ENCODE peak calls at places on chromosomes 11 and 22, in nine cellular contexts. K is osteocyte, M is thoracic aorta, B is BE2C, J is fibroblast of mammary gland, A is GM20000, C is endodermal cell, V is body of pancreas, Z is left lung. L is an unnamed sample.

GRCh38 chr22:50399751-50400331 is 56.7 kb downstream of the PPP6R2 start:
- DNase-seq in Z (no peak), M (no peak), C (peak), K (no peak), J (peak), B (peak), V (peak), A (peak), L (no peak)

GRCh38 chr11:104075716-104076115 is 39.3 kb downstream of the DDI1 start:
- DNase-seq in Z (no peak), V (no peak), B (no peak), C (no peak), J (no peak), A (no peak), K (no peak), M (no peak), L (no peak)

GRCh38 chr22:21038405-21038804 is 6.0 kb upstream of the SLC7A4 start:
- DNase-seq in B (no peak), V (no peak), M (no peak), J (peak), K (no peak), A (no peak), Z (no peak), C (no peak), L (no peak)

GRCh38 chr11:115334932-115335788 is 169.1 kb downstream of the CADM1 start:
- DNase-seq in Z (no peak), K (no peak), B (no peak), J (peak), C (no peak), A (peak), M (no peak), V (no peak), L (no peak)

GRCh38 chr11:65766535-65766934 is 14.2 kb downstream of the AP5B1 start:
- DNase-seq in V (no peak), B (no peak), A (no peak), K (peak), J (peak), M (no peak), Z (no peak), C (no peak), L (no peak)

GRCh38 chr11:17012712-17013547 is 1.3 kb downstream of the PLEKHA7 start:
- DNase-seq in B (no peak), A (peak), Z (peak), C (peak), J (peak), M (no peak), K (no peak), V (peak), L (no peak)

GRCh38 chr22:19178065-19178658 is 374 bp downstream of the SLC25A1 start:
- DNase-seq in M (no peak), B (peak), J (peak), K (no peak), Z (peak), C (peak), A (peak), V (peak), L (peak)

GRCh38 chr22:18068991-18069390 is 8.8 kb upstream of the PEX26 start:
- DNase-seq in V (no peak), M (no peak), J (no peak), Z (no peak), B (no peak), C (no peak), A (no peak), K (no peak), L (no peak)

GRCh38 chr11:64656797-64657196 is 65.8 kb downstream of the SLC22A12 start:
- DNase-seq in K (no peak), B (peak), M (no peak), A (no peak), C (peak), V (no peak), J (no peak), Z (no peak), L (no peak)

GRCh38 chr22:36563001-36563400 is 34.0 kb upstream of the EIF3D start:
- DNase-seq in B (no peak), C (no peak), J (no peak), K (no peak), M (no peak), Z (no peak), A (no peak), V (no peak), L (no peak)
- TF ChIP-seq CTCF in B (peak), C (peak), J (no peak), K (no peak), M (no peak), Z (no peak), A (no peak), V (no peak), L (no peak)

GRCh38 chr11:68950268-68950667 is 30.5 kb downstream of the MRGPRD start:
- DNase-seq in Z (no peak), C (peak), K (no peak), J (peak), V (no peak), A (no peak), B (no peak), M (no peak), L (no peak)
- TF ChIP-seq CTCF in Z (no peak), C (peak), K (peak), J (peak), V (no peak), A (no peak), B (peak), M (peak), L (no peak)

GRCh38 chr11:130915556-130916237 is 582 bp downstream of the SNX19 start:
- DNase-seq in M (no peak), C (no peak), A (no peak), V (peak), K (no peak), B (peak), Z (no peak), J (no peak), L (no peak)
- TF ChIP-seq CTCF in M (no peak), C (no peak), A (no peak), V (no peak), K (no peak), B (no peak), Z (no peak), J (no peak), L (no peak)

GRCh38 chr11:84865791-84866535 is 761.2 kb downstream of the DLG2 start:
- DNase-seq in C (no peak), M (no peak), B (no peak), J (peak), Z (no peak), A (no peak), V (no peak), K (no peak), L (no peak)

GRCh38 chr11:84870486-84870885 is 756.7 kb downstream of the DLG2 start:
- DNase-seq in B (no peak), V (no peak), J (no peak), M (no peak), K (no peak), Z (no peak), A (no peak), C (no peak), L (no peak)

GRCh38 chr11:84866922-84867321 is 760.2 kb downstream of the DLG2 start:
- DNase-seq in B (no peak), A (no peak), Z (no peak), C (no peak), M (no peak), K (no peak), J (no peak), V (no peak), L (no peak)

GRCh38 chr11:84871116-84871515 is 756.0 kb downstream of the DLG2 start:
- DNase-seq in K (no peak), B (no peak), M (no peak), V (no peak), J (peak), Z (no peak), C (no peak), A (no peak), L (no peak)

DNA sequence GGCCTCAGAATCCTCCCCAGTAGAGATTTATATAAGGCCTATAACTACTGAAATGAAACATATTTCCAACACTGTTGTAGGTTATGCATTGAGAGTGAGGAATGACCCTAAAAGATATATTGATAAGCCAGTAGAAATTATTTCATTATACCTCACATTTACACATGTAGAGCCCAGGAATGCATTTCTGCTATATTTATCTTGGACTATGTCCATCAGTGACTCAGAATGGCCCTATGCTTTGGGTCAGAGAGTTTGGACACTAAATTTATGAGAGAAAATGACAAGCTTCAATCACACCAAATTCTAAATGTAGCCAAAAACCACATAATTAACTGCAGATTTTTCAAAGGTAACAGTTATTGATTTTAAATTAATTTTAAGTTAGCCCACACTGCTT is 761.9 kb downstream of the DLG2 start:
- DNase-seq in J (peak), Z (no peak), A (no peak), K (no peak), M (no peak), C (no peak), V (no peak), B (no peak), L (no peak)
- TF ChIP-seq CTCF in J (no peak), Z (no peak), A (no peak), K (no peak), M (no peak), C (no peak), V (no peak), B (no peak), L (no peak)

GRCh38 chr22:45907378-45907777 is 69.6 kb downstream of the WNT7B start:
- DNase-seq in A (no peak), C (no peak), B (no peak), J (no peak), Z (no peak), M (no peak), K (no peak), V (no peak), L (no peak)

GRCh38 chr22:45907996-45908395 is 69.0 kb downstream of the WNT7B start:
- DNase-seq in Z (no peak), J (no peak), M (no peak), B (no peak), V (no peak), C (no peak), A (no peak), K (no peak), L (no peak)

GRCh38 chr22:45906946-45907345 is 70.0 kb downstream of the WNT7B start:
- DNase-seq in A (no peak), Z (no peak), J (no peak), K (no peak), M (no peak), B (no peak), C (no peak), V (no peak), L (no peak)

GRCh38 chr22:45905326-45905923 is 71.5 kb downstream of the WNT7B start:
- DNase-seq in A (no peak), V (no peak), K (no peak), B (no peak), Z (no peak), M (no peak), J (no peak), C (no peak), L (no peak)

GRCh38 chr22:45905924-45906865 is 70.8 kb downstream of the WNT7B start:
- DNase-seq in M (peak), Z (no peak), B (no peak), V (peak), A (no peak), J (peak), C (no peak), K (no peak), L (no peak)
- TF ChIP-seq CTCF in M (no peak), Z (no peak), B (no peak), V (no peak), A (no peak), J (no peak), C (no peak), K (peak), L (no peak)

GRCh38 chr22:43800970-43801369 is 11.1 kb downstream of the EFCAB6 start:
- DNase-seq in B (no peak), V (no peak), K (no peak), J (no peak), A (no peak), M (no peak), C (no peak), Z (no peak), L (no peak)

GRCh38 chr22:43798492-43798891 is 13.6 kb downstream of the EFCAB6 start:
- DNase-seq in J (peak), K (peak), A (peak), M (no peak), V (no peak), B (no peak), Z (no peak), C (no peak), L (no peak)

GRCh38 chr22:43802897-43803495 is 9.1 kb downstream of the EFCAB6 start:
- DNase-seq in A (no peak), K (peak), M (no peak), Z (no peak), V (no peak), C (no peak), J (no peak), B (no peak), L (no peak)
- TF ChIP-seq CTCF in A (no peak), K (no peak), M (no peak), Z (no peak), V (no peak), C (no peak), J (no peak), B (no peak), L (no peak)

GRCh38 chr11:128520886-128521696 is 66.3 kb downstream of the ETS1 start:
- DNase-seq in J (peak), Z (no peak), B (no peak), K (no peak), C (no peak), V (no peak), A (peak), M (no peak), L (no peak)
- TF ChIP-seq CTCF in J (no peak), Z (no peak), B (no peak), K (peak), C (no peak), V (no peak), A (no peak), M (no peak), L (no peak)

L was measured in activated B cell treated with CpG ODN at 0.5 μM for 24 hours.